ENCODE peak calls at places on chromosomes 5 and 9, in four cellular contexts. J is endothelial cell of umbilical vein, G is mesendoderm, L is IMR-90. I is an unnamed sample.
A peak's percentile ranks its signal among the peaks of the same experiment; 100 is the strongest.

GRCh38 chr5:150723845-150724244 is 23.0 kb upstream of the RBM22 start:
- DNase-seq in J (no peak), G (no peak), L (no peak), I (no peak)

GRCh38 chr5:62920856-62921255 is 342.2 kb downstream of the LRRC70 start:
- DNase-seq in J (no peak), G (no peak), L (no peak), I (no peak)

GRCh38 chr9:136949239-136949816 is 2.7 kb upstream of the LCN12 start:
- DNase-seq in J (no peak), G (no peak), L (no peak), I (no peak)

GRCh38 chr9:112112519-112112918 is 62.6 kb downstream of the SUSD1 start:
- DNase-seq in J (peak; percentile 74), G (no peak), L (peak; percentile 92), I (no peak)

GRCh38 chr5:172958268-172959046 is 767 bp upstream of the RPL26L1 start:
- DNase-seq in J (peak; percentile 58), G (peak; percentile 73), L (peak; percentile 41), I (peak; percentile 82)

GRCh38 chr5:14739538-14739937 is 75.0 kb downstream of the OTULIN start:
- DNase-seq in J (peak; percentile 79), G (no peak), L (peak; percentile 61), I (no peak)

GRCh38 chr9:125522328-125522725 is 184.7 kb downstream of the MAPKAP1 start:
- DNase-seq in J (peak; percentile 16), G (no peak), L (peak; percentile 76), I (no peak)

GRCh38 chr9:6644346-6645152 is 980 bp downstream of the GLDC start:
- DNase-seq in J (peak; percentile 12), G (no peak), L (no peak), I (no peak)

GRCh38 chr9:14212116-14212515 is 101.8 kb downstream of the NFIB start:
- DNase-seq in J (peak; percentile 59), G (no peak), L (peak; percentile 73), I (no peak)

GRCh38 chr5:33888582-33888981 is 3.2 kb downstream of the ADAMTS12 start:
- DNase-seq in J (no peak), G (no peak), L (peak; percentile 72), I (no peak)

GRCh38 chr5:107968998-107969397 is 298.3 kb upstream of the EFNA5 start:
- DNase-seq in J (peak; percentile 72), G (no peak), L (peak; percentile 56), I (no peak)

GRCh38 chr5:142827934-142828576 is 57.9 kb downstream of the ARHGAP26 start:
- DNase-seq in J (no peak), G (no peak), L (peak; percentile 59), I (no peak)

GRCh38 chr9:127172066-127172707 is 49.8 kb upstream of the ANGPTL2 start:
- DNase-seq in J (no peak), G (no peak), L (peak; percentile 64), I (no peak)

GRCh38 chr9:91161465-91162275 is 200.0 kb downstream of the AUH start:
- DNase-seq in J (no peak), G (no peak), L (no peak), I (no peak)

GRCh38 chr5:68821056-68821455 is 272.8 kb upstream of the SLC30A5 start:
- DNase-seq in J (no peak), G (no peak), L (no peak), I (no peak)

GRCh38 chr5:154440540-154440939 is 5.3 kb upstream of the SAP30L start:
- DNase-seq in J (no peak), G (no peak), L (no peak), I (no peak)

GRCh38 chr9:75847085-75847484 is 43.4 kb upstream of the PCSK5 start:
- DNase-seq in J (peak; percentile 2), G (no peak), L (no peak), I (no peak)

GRCh38 chr5:108753331-108753730 is 5.6 kb downstream of the FER start:
- DNase-seq in J (no peak), G (no peak), L (no peak), I (no peak)

GRCh38 chr5:154937186-154937717 is 759 bp downstream of the GEMIN5 start:
- DNase-seq in J (no peak), G (no peak), L (peak; percentile 17), I (no peak)

GRCh38 chr9:82891321-82891720 is 171.6 kb downstream of the RASEF start:
- DNase-seq in J (no peak), G (peak; percentile 32), L (no peak), I (no peak)

GRCh38 chr5:42005561-42006153 is 80.6 kb downstream of the FBXO4 start:
- DNase-seq in J (peak; percentile 21), G (peak; percentile 28), L (peak; percentile 24), I (no peak)

GRCh38 chr9:134165357-134166315 is 1.3 kb upstream of the RNU6ATAC start:
- DNase-seq in J (peak; percentile 48), G (peak; percentile 26), L (peak; percentile 19), I (no peak)

GRCh38 chr5:388266-389196 is 54.4 kb upstream of the EXOC3 start:
- DNase-seq in J (no peak), G (no peak), L (no peak), I (no peak)

GRCh38 chr9:37994639-37995347 is 74.2 kb downstream of the SHB start:
- DNase-seq in J (peak; percentile 27), G (no peak), L (peak; percentile 88), I (no peak)

GRCh38 chr5:167720201-167720600 is 571.2 kb upstream of the WWC1 start:
- DNase-seq in J (no peak), G (no peak), L (peak; percentile 35), I (no peak)

GRCh38 chr9:117466111-117466510 is 51.3 kb upstream of the ASTN2 start:
- DNase-seq in J (no peak), G (no peak), L (no peak), I (no peak)

GRCh38 chr5:125595095-125595494 is 828.1 kb upstream of the GRAMD2B start:
- DNase-seq in J (no peak), G (no peak), L (peak; percentile 82), I (no peak)

GRCh38 chr5:52999357-52999949 is 10.3 kb downstream of the ITGA2 start:
- DNase-seq in J (no peak), G (peak; percentile 51), L (peak; percentile 83), I (no peak)

GRCh38 chr5:72455477-72455876 is 51.7 kb downstream of the ZNF366 start:
- DNase-seq in J (no peak), G (no peak), L (no peak), I (no peak)

GRCh38 chr9:104339692-104340091 is 164.4 kb upstream of the OR13F1 start:
- DNase-seq in J (no peak), G (no peak), L (no peak), I (no peak)

GRCh38 chr9:136438548-136438908 is 1.1 kb downstream of the INPP5E start:
- DNase-seq in J (peak; percentile 38), G (peak; percentile 48), L (peak; percentile 7), I (no peak)

GRCh38 chr5:29079771-29080170 is 2041.4 kb upstream of the CDH9 start:
- DNase-seq in J (no peak), G (peak; percentile 88), L (no peak), I (peak; percentile 63)

GRCh38 chr5:68409259-68409658 is 193.7 kb downstream of the PIK3R1 start:
- DNase-seq in J (no peak), G (no peak), L (peak; percentile 55), I (no peak)

DNA sequence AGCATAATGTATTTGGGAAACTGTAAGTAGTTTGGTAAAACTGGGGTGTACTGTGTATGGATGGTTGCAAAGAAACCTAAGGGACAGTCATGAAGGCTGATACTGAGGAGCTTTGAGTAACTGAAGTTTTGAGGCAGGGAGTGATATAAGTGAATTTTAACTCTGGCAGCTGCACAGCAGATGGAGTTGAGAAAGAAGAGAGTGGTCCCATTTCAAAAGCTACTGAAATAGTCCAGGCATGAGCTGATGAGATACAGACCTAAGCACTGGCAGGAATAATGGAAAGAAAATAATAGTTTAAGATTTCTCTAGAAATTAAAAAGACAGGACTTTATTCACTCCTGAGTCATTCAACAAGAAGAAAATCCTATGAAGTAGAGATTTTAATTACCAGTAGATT is 232.0 kb downstream of the CHSY3 start:
- DNase-seq in J (no peak), G (no peak), L (no peak), I (no peak)
- H3K27ac ChIP-seq in J (no peak overlapping the region), G (no peak overlapping the region), L (no peak overlapping the region), I (no peak overlapping the region)

GRCh38 chr5:89045216-89045615 is 162.2 kb upstream of the MEF2C start:
- DNase-seq in J (no peak), G (no peak), L (no peak), I (no peak)

GRCh38 chr5:89042746-89043145 is 159.8 kb upstream of the MEF2C start:
- DNase-seq in J (no peak), G (no peak), L (no peak), I (no peak)

GRCh38 chr5:89043676-89044075 is 160.7 kb upstream of the MEF2C start:
- DNase-seq in J (peak; percentile 12), G (peak; percentile 48), L (peak; percentile 62), I (no peak)

GRCh38 chr5:89044665-89045200 is 161.7 kb upstream of the MEF2C start:
- DNase-seq in J (no peak), G (no peak), L (no peak), I (no peak)

DNA sequence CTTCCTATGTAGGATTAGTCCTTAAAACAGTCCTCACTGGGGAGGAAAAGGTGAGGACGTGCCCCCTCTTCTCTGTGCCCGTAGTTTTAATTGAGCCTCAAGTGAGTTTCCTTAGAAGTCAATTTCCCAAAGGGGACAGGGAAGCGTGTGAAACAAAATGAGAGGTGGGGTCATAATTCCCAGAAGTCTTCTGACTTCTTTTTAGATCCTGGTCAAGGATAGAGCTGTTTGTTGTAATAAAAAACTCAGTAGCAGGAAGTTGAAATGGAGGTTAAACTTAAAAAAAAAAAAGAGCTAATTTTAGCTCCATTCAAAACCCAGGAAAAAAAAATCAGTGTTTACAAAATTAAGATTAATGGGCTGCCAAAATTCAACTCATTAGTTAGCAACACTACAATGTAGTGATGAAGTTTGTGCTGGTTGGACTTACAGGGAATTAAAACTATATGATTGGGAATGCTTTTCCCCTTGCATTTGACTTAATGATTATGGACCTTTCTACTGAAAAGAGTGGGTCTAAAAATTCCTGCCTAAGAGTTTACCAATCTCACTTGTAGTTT is 158.3 kb upstream of the MEF2C start:
- DNase-seq in J (peak; percentile 12), G (no peak), L (no peak), I (no peak)
- H3K27ac ChIP-seq in J (no peak overlapping the region), G (no peak overlapping the region), L (no peak overlapping the region), I (no peak overlapping the region)

DNA sequence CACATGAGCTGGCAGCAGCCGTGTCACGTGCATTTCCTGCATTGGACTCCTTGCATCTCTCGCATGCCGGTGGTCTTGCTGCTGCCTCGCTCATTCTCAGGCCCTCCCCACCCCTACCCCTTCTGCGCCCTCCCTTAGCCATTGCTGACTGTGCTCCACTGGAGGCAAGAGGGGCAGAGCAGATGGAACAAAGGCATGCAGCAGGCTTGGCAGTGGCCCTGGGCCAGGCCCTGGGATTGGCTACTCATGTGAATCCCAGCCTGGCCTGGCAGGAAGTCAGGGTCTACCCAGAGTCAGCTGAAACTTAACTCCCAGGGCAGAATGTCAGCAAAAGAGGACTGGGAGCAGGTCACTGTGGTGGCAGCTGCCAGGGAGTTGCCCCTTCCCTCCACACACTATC is 62.3 kb downstream of the TSTD2 start:
- DNase-seq in J (no peak), G (no peak), L (no peak), I (no peak)
- H3K27ac ChIP-seq in J (no peak overlapping the region), G (no peak overlapping the region), L (no peak overlapping the region), I (no peak overlapping the region)

GRCh38 chr9:121196389-121196788 is 5.3 kb downstream of the RAB14 start:
- DNase-seq in J (no peak), G (no peak), L (no peak), I (no peak)

GRCh38 chr9:121191235-121191634 is 10.4 kb downstream of the RAB14 start:
- DNase-seq in J (no peak), G (no peak), L (no peak), I (no peak)

GRCh38 chr9:121192518-121192917 is 9.2 kb downstream of the RAB14 start:
- DNase-seq in J (no peak), G (no peak), L (no peak), I (no peak)

GRCh38 chr9:121194730-121195129 is 6.9 kb downstream of the RAB14 start:
- DNase-seq in J (no peak), G (no peak), L (no peak), I (no peak)

GRCh38 chr9:121192959-121193645 is 8.6 kb downstream of the RAB14 start:
- DNase-seq in J (no peak), G (peak; percentile 25), L (peak; percentile 36), I (no peak)
- H3K27ac ChIP-seq in J (no peak overlapping the region), G (no peak overlapping the region), L (no peak overlapping the region), I (no peak overlapping the region)

I was measured in H9.